ENCODE peak calls at places on chromosomes 7 and 10, in ten cellular contexts. A is IMR-90, S is SK-N-SH, H is AG04450, W is tibial artery, J is WERI-Rb-1, V is colonic mucosa, Q is Caco-2, C is fibroblast of villous mesenchyme, N is AG10803. X is an unnamed sample.

GRCh38 chr10:5568984-5569383 is 44.2 kb downstream of the CALML3 start:
- DNase-seq in V (no peak), N (no peak), C (no peak), A (no peak), S (no peak), H (no peak), Q (no peak), W (no peak), J (no peak), X (no peak)

GRCh38 chr10:128817636-128818035 is 649.4 kb upstream of the MGMT start:
- DNase-seq in N (no peak), S (no peak), A (no peak), W (no peak), C (no peak), J (no peak), Q (no peak), V (no peak), H (no peak), X (no peak)

GRCh38 chr10:76106611-76107010 is 675.2 kb downstream of the LRMDA start:
- DNase-seq in A (no peak), N (no peak), C (no peak), Q (no peak), H (no peak), W (no peak), S (no peak), J (no peak), V (no peak), X (no peak)

GRCh38 chr10:71634531-71635164 is 84.9 kb downstream of the C10orf105 start:
- DNase-seq in V (peak), N (no peak), Q (no peak), W (no peak), H (no peak), J (peak), A (no peak), C (no peak), S (no peak), X (no peak)

GRCh38 chr7:4700577-4701235 is 18.6 kb downstream of the FOXK1 start:
- DNase-seq in V (no peak), H (peak), A (peak), J (no peak), N (peak), S (no peak), C (peak), Q (no peak), W (no peak), X (peak)

GRCh38 chr10:21452203-21452602 is 73.3 kb downstream of the SKIDA1 start:
- DNase-seq in V (no peak), A (no peak), Q (no peak), W (no peak), S (no peak), H (no peak), C (peak), J (no peak), N (peak), X (no peak)

GRCh38 chr10:6200588-6201510 is 1.9 kb upstream of the PFKFB3 start:
- DNase-seq in W (peak), H (no peak), A (peak), N (peak), C (peak), S (peak), V (peak), J (no peak), Q (no peak), X (peak)

GRCh38 chr10:97210576-97210975 is 24.8 kb upstream of the SLIT1 start:
- DNase-seq in A (peak), C (peak), S (peak), H (peak), W (no peak), Q (peak), V (peak), N (peak), J (peak), X (peak)

GRCh38 chr7:37409456-37409855 is 39.2 kb downstream of the ELMO1 start:
- DNase-seq in V (no peak), N (no peak), C (no peak), A (no peak), S (no peak), W (no peak), H (no peak), Q (no peak), J (no peak), X (no peak)

GRCh38 chr7:74199551-74200355 is 10.1 kb upstream of the LAT2 start:
- DNase-seq in H (no peak), V (no peak), A (no peak), J (peak), N (no peak), Q (no peak), S (no peak), C (peak), W (no peak), X (no peak)

GRCh38 chr7:111931016-111931517 is 275.1 kb downstream of the DOCK4 start:
- DNase-seq in S (no peak), A (peak), J (no peak), Q (no peak), C (peak), V (no peak), W (no peak), N (no peak), H (peak), X (peak)

GRCh38 chr7:123024989-123025758 is 29.7 kb upstream of the TAS2R16 start:
- DNase-seq in S (no peak), C (peak), H (no peak), A (no peak), W (no peak), Q (no peak), V (no peak), J (no peak), N (no peak), X (peak)

GRCh38 chr10:80497187-80498038 is 40.3 kb upstream of the SH2D4B start:
- DNase-seq in W (peak), N (peak), Q (no peak), H (no peak), V (peak), S (no peak), A (peak), C (peak), J (no peak), X (peak)

GRCh38 chr7:116187400-116187799 is 22.9 kb upstream of the TES start:
- DNase-seq in W (no peak), Q (no peak), S (no peak), C (no peak), J (no peak), V (no peak), A (no peak), N (no peak), H (no peak), X (no peak)

GRCh38 chr10:132947843-132948242 is 5.5 kb upstream of the CFAP46 start:
- DNase-seq in C (no peak), W (no peak), V (no peak), Q (no peak), H (no peak), S (no peak), N (no peak), A (no peak), J (no peak), X (no peak)
- H3K4me3 ChIP-seq in C (no peak), W (no peak), V (no peak), Q (no peak), H (no peak), S (no peak), N (no peak), A (no peak), J (no peak), X (no peak)

GRCh38 chr7:107889992-107890391 is 991 bp upstream of the DLD start:
- DNase-seq in W (no peak), H (no peak), N (no peak), Q (no peak), J (no peak), S (peak), A (no peak), C (no peak), V (no peak), X (no peak)

GRCh38 chr7:107890493-107890961 is 456 bp upstream of the DLD start:
- DNase-seq in H (no peak), W (no peak), J (no peak), V (peak), S (peak), A (no peak), N (no peak), C (no peak), Q (no peak), X (peak)

GRCh38 chr7:107891619-107892366 is 810 bp downstream of the DLD start:
- DNase-seq in Q (no peak), C (peak), H (no peak), S (no peak), A (peak), V (no peak), J (no peak), W (no peak), N (peak), X (peak)

GRCh38 chr7:107890962-107891618 is at the start of gene DLD:
- DNase-seq in A (peak), J (peak), Q (peak), W (peak), H (peak), C (peak), S (peak), V (peak), N (peak), X (peak)
- TF ChIP-seq CTCF in A (no peak), J (no peak), Q (no peak), W (no peak), H (no peak), C (no peak), S (no peak), V (no peak), N (no peak), X (no peak)

GRCh38 chr10:95785942-95786669 is 30.1 kb downstream of the ENTPD1 start:
- DNase-seq in A (no peak), W (no peak), H (no peak), C (no peak), V (no peak), N (no peak), J (no peak), Q (no peak), S (no peak), X (no peak)
- H3K4me3 ChIP-seq in A (no peak), W (no peak), H (no peak), C (no peak), V (no peak), N (no peak), J (no peak), Q (no peak), S (no peak), X (no peak)

DNA sequence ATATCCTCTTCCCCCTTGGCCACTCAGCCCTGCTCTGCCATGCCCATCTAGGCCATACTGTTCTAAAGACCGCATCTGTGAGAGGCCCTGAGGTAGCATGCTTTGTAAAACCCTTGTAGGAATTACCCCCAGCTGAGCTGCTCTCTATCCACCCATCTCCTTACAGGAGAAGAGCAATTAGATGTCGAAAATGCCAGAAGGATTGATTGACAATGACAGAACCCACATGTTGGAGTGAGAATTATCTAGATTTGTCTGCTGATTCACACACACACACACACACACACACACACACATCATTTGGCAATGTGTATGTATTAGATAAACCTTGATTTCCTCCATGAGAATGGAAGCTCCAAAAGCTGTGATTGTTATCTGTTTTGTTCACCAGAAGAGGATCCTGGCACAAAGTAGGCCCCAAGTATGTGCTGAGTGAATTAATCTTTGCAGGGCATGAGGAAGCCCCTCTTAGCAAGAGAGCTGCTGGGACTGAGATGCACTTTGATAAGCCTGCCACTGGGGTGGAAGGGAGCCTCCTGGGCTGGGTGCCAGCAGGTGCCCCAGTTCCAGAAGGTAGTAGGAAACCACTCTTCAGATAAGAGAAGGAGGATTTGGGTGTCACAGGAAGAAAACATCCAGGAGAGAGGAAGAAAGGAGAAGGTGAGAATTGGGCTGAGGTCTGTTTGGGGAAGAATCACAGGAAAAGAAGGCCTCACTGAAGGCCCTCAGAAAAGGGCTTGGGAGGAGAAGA is 187.5 kb upstream of the ADO start:
- DNase-seq in H (no peak), S (no peak), J (no peak), W (no peak), N (no peak), A (no peak), C (no peak), V (no peak), Q (no peak), X (no peak)
- TF ChIP-seq CTCF in H (no peak), S (no peak), J (no peak), W (no peak), N (no peak), A (no peak), C (no peak), V (no peak), Q (no peak), X (no peak)

GRCh38 chr7:68478326-68478725 is 1119.9 kb upstream of the AUTS2 start:
- DNase-seq in Q (no peak), J (no peak), V (no peak), C (no peak), S (no peak), H (no peak), W (no peak), A (no peak), N (no peak), X (no peak)

GRCh38 chr7:68470836-68471235 is 1127.4 kb upstream of the AUTS2 start:
- DNase-seq in V (no peak), A (no peak), N (no peak), W (no peak), C (no peak), H (no peak), S (no peak), J (no peak), Q (no peak), X (no peak)

GRCh38 chr7:68476966-68477365 is 1121.3 kb upstream of the AUTS2 start:
- DNase-seq in W (no peak), Q (no peak), A (no peak), H (no peak), V (no peak), S (no peak), J (no peak), N (peak), C (no peak), X (no peak)

GRCh38 chr7:68472688-68473087 is 1125.6 kb upstream of the AUTS2 start:
- DNase-seq in Q (no peak), H (no peak), V (no peak), A (no peak), S (no peak), W (no peak), C (no peak), J (no peak), N (no peak), X (no peak)
- H3K4me3 ChIP-seq in Q (no peak), H (no peak), V (no peak), A (no peak), S (no peak), W (no peak), C (no peak), J (no peak), N (no peak), X (no peak)

DNA sequence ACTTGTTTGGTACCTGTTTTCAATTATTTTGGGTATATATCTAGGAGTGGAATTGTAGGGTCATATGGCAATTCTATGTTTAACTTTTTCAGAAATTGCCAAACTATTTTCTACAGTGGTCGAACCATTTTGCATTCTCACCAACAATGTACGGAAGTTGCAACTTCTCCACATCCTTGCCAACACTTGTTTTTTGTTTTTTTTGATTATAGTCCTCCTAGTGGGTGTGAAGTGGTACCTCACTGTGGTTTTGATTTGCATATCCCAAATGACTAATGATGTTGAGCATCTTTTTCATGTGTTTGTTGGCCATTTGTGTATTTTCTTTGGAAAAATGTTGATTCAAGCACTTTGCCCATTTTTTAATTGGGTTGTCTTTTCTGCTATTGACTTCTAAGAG is 122.1 kb downstream of the RPS24 start:
- DNase-seq in N (no peak), V (no peak), C (no peak), Q (no peak), W (no peak), A (no peak), J (no peak), H (no peak), S (no peak), X (no peak)
- TF ChIP-seq CTCF in N (no peak), V (no peak), C (peak), Q (no peak), W (no peak), A (no peak), J (no peak), H (no peak), S (no peak), X (no peak)